ENCODE peak calls at places on chromosomes 5 and 9, in four cellular contexts. F is uterus, Z is neural progenitor cell, T is GM23248. S is an unnamed sample.

GRCh38 chr9:86550411-86550810 is 196.2 kb upstream of the TUT7 start:
- DNase-seq in F (no peak), Z (no peak), T (peak; percentile 64), S (no peak)

GRCh38 chr5:15936505-15937245 is 242.9 kb downstream of the MARCHF11 start:
- DNase-seq in Z (no peak), F (no peak), T (no peak), S (peak; percentile 48)

GRCh38 chr9:112051812-112052211 is 123.3 kb downstream of the SUSD1 start:
- DNase-seq in Z (no peak), T (peak; percentile 83), F (no peak), S (no peak)

GRCh38 chr5:76163111-76163628 is 80.0 kb downstream of the SV2C start:
- DNase-seq in T (no peak), Z (no peak), F (no peak), S (no peak)

GRCh38 chr5:100790170-100790665 is 112.9 kb downstream of the ST8SIA4 start:
- DNase-seq in T (no peak), F (no peak), Z (peak; percentile 74), S (peak; percentile 27)

GRCh38 chr9:136996361-136997281 is at the start of gene CLIC3:
- DNase-seq in T (peak; percentile 69), F (no peak), Z (peak; percentile 50), S (peak; percentile 81)

GRCh38 chr5:74640450-74641013 is at the start of gene ENC1:
- DNase-seq in T (peak; percentile 95), F (peak; percentile 58), Z (peak; percentile 97), S (peak; percentile 90)

GRCh38 chr9:5633243-5633642 is 4.3 kb downstream of the RIC1 start:
- DNase-seq in T (peak; percentile 23), Z (no peak), F (no peak), S (no peak)

GRCh38 chr9:20092560-20092959 is 303.7 kb upstream of the SLC24A2 start:
- DNase-seq in Z (no peak), F (no peak), T (no peak), S (no peak)

GRCh38 chr9:131478421-131478868 is 24.3 kb upstream of the POMT1 start:
- DNase-seq in Z (peak; percentile 81), F (peak; percentile 46), T (peak; percentile 56), S (no peak)

GRCh38 chr5:58681943-58682342 is 99.1 kb downstream of the RAB3C start:
- DNase-seq in T (no peak), F (no peak), Z (no peak), S (no peak)

GRCh38 chr5:57824047-57824446 is 341.4 kb upstream of the ACTBL2 start:
- DNase-seq in Z (no peak), F (no peak), T (peak; percentile 81), S (no peak)

GRCh38 chr5:113612060-113612496 is 98.6 kb downstream of the YTHDC2 start:
- DNase-seq in T (peak; percentile 59), Z (no peak), F (no peak), S (no peak)

GRCh38 chr5:35881758-35882157 is 25.1 kb downstream of the IL7R start:
- DNase-seq in T (no peak), Z (no peak), F (no peak), S (no peak)

GRCh38 chr5:473344-474192 is 30.6 kb downstream of the EXOC3 start:
- DNase-seq in F (no peak), T (peak; percentile 67), Z (peak; percentile 51), S (peak; percentile 75)

GRCh38 chr5:118506453-118506852 is 481.9 kb downstream of the DTWD2 start:
- DNase-seq in F (no peak), T (no peak), Z (no peak), S (no peak)

GRCh38 chr9:136107155-136107952 is 11.3 kb downstream of the TMEM250 start:
- DNase-seq in T (no peak), F (no peak), Z (no peak), S (no peak)

GRCh38 chr5:80507663-80508062 is 19.8 kb downstream of the FAM151B start:
- DNase-seq in F (no peak), T (no peak), Z (peak; percentile 49), S (no peak)

GRCh38 chr9:79012561-79012960 is 559.2 kb upstream of the TLE4 start:
- DNase-seq in F (no peak), T (peak; percentile 77), Z (no peak), S (no peak)

GRCh38 chr9:95025213-95026170 is 292.0 kb downstream of the FANCC start:
- DNase-seq in T (peak; percentile 94), Z (peak; percentile 31), F (peak; percentile 80), S (peak; percentile 82)

GRCh38 chr9:97747201-97747965 is 50.2 kb upstream of the XPA start:
- DNase-seq in T (no peak), F (no peak), Z (peak; percentile 88), S (no peak)

GRCh38 chr5:116709082-116709481 is 134.5 kb upstream of the SEMA6A start:
- DNase-seq in F (no peak), Z (no peak), T (no peak), S (no peak)

GRCh38 chr5:102312586-102312985 is 16.5 kb upstream of the SLCO4C1 start:
- DNase-seq in Z (no peak), F (no peak), T (peak; percentile 78), S (no peak)

GRCh38 chr5:40432836-40433235 is 246.9 kb upstream of the PTGER4 start:
- DNase-seq in F (no peak), T (no peak), Z (no peak), S (no peak)

GRCh38 chr9:87910821-87911220 is 6.9 kb upstream of the SPATA31C1 start:
- DNase-seq in Z (no peak), F (no peak), T (peak; percentile 65), S (no peak)

GRCh38 chr5:127029513-127030258 is 672 bp downstream of the MARCHF3 start:
- DNase-seq in Z (peak; percentile 74), F (peak; percentile 49), T (peak; percentile 85), S (peak; percentile 76)

GRCh38 chr5:171521219-171521633 is 101.8 kb downstream of the FGF18 start:
- DNase-seq in T (peak; percentile 97), F (peak; percentile 77), Z (peak; percentile 30), S (no peak)

GRCh38 chr9:126705311-126705766 is 91.6 kb downstream of the LMX1B start:
- DNase-seq in F (peak; percentile 69), T (peak; percentile 74), Z (peak; percentile 92), S (peak; percentile 92)

GRCh38 chr5:123014689-123015088 is 21.8 kb downstream of the PPIC start:
- DNase-seq in T (no peak), F (no peak), Z (no peak), S (no peak)

GRCh38 chr5:158770506-158770905 is 329.2 kb downstream of the EBF1 start:
- DNase-seq in T (peak; percentile 62), F (no peak), Z (peak; percentile 51), S (no peak)

GRCh38 chr9:114653556-114654159 is 3.9 kb downstream of the TEX53 start:
- DNase-seq in T (peak; percentile 84), Z (peak; percentile 78), F (peak; percentile 79), S (no peak)

GRCh38 chr9:73813546-73813945 is 661.9 kb downstream of the ANXA1 start:
- DNase-seq in F (no peak), T (no peak), Z (no peak), S (no peak)

GRCh38 chr9:23123048-23123632 is 676.5 kb downstream of the DMRTA1 start:
- DNase-seq in F (no peak), T (peak; percentile 53), Z (peak; percentile 69), S (peak; percentile 12)

GRCh38 chr5:73031839-73032238 is 76.0 kb downstream of the FCHO2 start:
- DNase-seq in T (peak; percentile 84), Z (no peak), F (peak; percentile 20), S (peak; percentile 45)

GRCh38 chr5:154829589-154830218 is 20.7 kb downstream of the FAXDC2 start:
- DNase-seq in Z (no peak), T (peak; percentile 43), F (no peak), S (no peak)

GRCh38 chr5:132463808-132464154 is 26.8 kb downstream of the IRF1 start:
- DNase-seq in Z (no peak), T (no peak), F (no peak), S (no peak)

GRCh38 chr5:132462856-132463745 is 27.5 kb downstream of the IRF1 start:
- DNase-seq in T (no peak), Z (no peak), F (no peak), S (no peak)

GRCh38 chr5:132464155-132464939 is 26.2 kb downstream of the IRF1 start:
- DNase-seq in T (peak; percentile 57), Z (peak; percentile 51), F (no peak), S (no peak)

GRCh38 chr5:132466453-132467291 is 23.9 kb downstream of the IRF1 start:
- DNase-seq in F (no peak), Z (no peak), T (no peak), S (peak; percentile 85)

DNA sequence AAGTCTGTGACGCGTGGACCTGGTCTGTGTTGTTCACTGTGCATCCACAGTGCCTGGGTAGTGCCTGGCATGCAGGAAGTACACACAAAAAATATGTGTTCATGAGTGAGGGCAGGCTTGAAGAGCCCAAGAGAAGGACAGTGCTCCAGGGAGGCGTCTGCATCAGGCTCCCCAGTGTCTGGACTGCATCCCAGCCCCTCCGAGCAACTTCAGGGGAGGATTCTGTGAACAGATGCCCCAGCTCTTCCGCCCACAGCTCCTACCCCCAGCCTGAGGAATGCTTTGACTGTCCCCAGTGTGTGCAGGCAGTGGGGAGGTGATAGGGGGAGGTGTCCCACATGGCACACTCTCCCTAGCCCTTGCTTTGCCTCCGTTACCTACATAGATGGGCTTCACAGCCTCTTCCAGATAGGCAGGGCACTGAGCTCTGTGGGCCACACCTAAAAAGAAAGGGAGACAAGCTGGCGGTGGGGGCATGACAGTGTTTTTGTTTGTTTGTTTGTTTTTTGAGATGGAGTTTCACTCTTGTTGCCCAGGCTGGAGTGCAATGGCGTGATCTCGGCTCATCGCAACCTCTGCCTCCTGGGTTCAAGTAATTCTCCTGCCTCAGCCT is 25.4 kb downstream of the IRF1 start:
- DNase-seq in T (peak; percentile 36), Z (no peak), F (no peak), S (no peak)
- H3K4me1 ChIP-seq in T (peaks cover 23% of the 10 kb centered on the region), Z (peaks cover 12% of the 10 kb centered on the region), F (peaks cover 5% of the 10 kb centered on the region), S (peaks cover 25% of the 10 kb centered on the region)

GRCh38 chr5:66993882-66994281 is 202.7 kb downstream of the CD180 start:
- DNase-seq in Z (no peak), F (no peak), T (no peak), S (no peak)
- H3K4me1 ChIP-seq in Z (peaks cover 7% of the 10 kb centered on the region), F (no peaks in the 10 kb centered on the region), T (no peaks in the 10 kb centered on the region), S (no peaks in the 10 kb centered on the region)

DNA sequence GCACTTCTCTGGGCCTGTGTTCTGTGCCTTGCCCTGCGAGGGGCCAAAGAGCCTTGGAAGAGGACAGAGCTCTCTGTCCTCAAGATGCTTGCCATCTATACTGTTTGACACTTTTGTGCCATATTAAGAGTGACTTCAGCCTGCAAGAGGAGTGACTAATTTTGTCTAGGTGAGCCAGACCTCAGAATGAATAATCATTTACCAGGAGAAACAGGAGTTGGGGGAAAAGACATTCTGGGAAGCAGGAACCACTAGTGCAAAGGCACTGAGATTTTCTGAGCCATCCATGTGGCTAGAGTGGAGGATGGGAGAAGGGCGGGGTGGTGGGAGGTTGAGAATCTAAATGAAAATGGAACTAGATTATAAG is 1.9 kb downstream of the GSN start:
- DNase-seq in F (no peak), T (peak; percentile 48), Z (no peak), S (no peak)
- H3K4me1 ChIP-seq in F (peaks cover 36% of the 10 kb centered on the region), T (peaks cover 49% of the 10 kb centered on the region), Z (peaks cover 30% of the 10 kb centered on the region), S (peaks cover 20% of the 10 kb centered on the region)

GRCh38 chr9:18909140-18910018 is 123.6 kb downstream of the SAXO1 start:
- DNase-seq in T (no peak), Z (no peak), F (no peak), S (no peak)

GRCh38 chr9:18905883-18906649 is 126.9 kb downstream of the SAXO1 start:
- DNase-seq in T (peak; percentile 32), F (no peak), Z (no peak), S (no peak)

GRCh38 chr9:18905033-18905882 is 127.8 kb downstream of the SAXO1 start:
- DNase-seq in F (no peak), Z (no peak), T (peak; percentile 58), S (no peak)

GRCh38 chr9:18907927-18908625 is 124.9 kb downstream of the SAXO1 start:
- DNase-seq in F (no peak), T (no peak), Z (no peak), S (no peak)

GRCh38 chr9:18906656-18907395 is 126.2 kb downstream of the SAXO1 start:
- DNase-seq in Z (no peak), F (no peak), T (peak; percentile 85), S (no peak)
- H3K4me1 ChIP-seq in Z (peaks cover 26% of the 10 kb centered on the region), F (no peaks in the 10 kb centered on the region), T (peaks cover 21% of the 10 kb centered on the region), S (no peaks in the 10 kb centered on the region)